ENCODE peak calls at places on chromosomes 2 and 18, in seven cellular contexts. K is C1 segment of cervical spinal cord; O is AG04449; E is HEK293T; F is T follicular helper cell; S is stimulated activated CD8-positive, alpha-beta memory T cell treated with anti-CD3 and anti-CD28 coated beads, Interleukin-15, amount 100 ng/mL, for 48 hours; L is AG10803. M is an unnamed sample.

GRCh38 chr2:156009293-156009692 is 323.2 kb downstream of the NR4A2 start:
- DNase-seq in K (no peak), O (no peak), E (no peak), F (no peak), S (no peak), L (no peak), M (no peak)

GRCh38 chr2:61117534-61117933 is 44.5 kb upstream of the C2orf74 start:
- DNase-seq in K (no peak), O (peak; percentile 9), E (no peak), F (no peak), S (no peak), L (peak; percentile 20), M (peak; percentile 17)

GRCh38 chr2:48483916-48484315 is 46.0 kb upstream of the STON1 start:
- DNase-seq in K (no peak), O (peak; percentile 24), E (no peak), F (no peak), S (no peak), L (no peak), M (peak; percentile 12)

GRCh38 chr2:37858197-37858711 is 66.8 kb upstream of the RMDN2 start:
- DNase-seq in K (no peak), O (peak; percentile 87), E (no peak), F (no peak), S (no peak), L (peak; percentile 86), M (peak; percentile 41)

GRCh38 chr2:206531996-206532543 is 88.7 kb downstream of the ADAM23 start:
- DNase-seq in K (no peak), O (no peak), E (peak; percentile 50), F (no peak), S (no peak), L (peak; percentile 20), M (peak; percentile 39)

GRCh38 chr2:28754321-28754720 is 2.7 kb downstream of the PPP1CB start:
- DNase-seq in K (no peak), O (no peak), E (no peak), F (no peak), S (no peak), L (no peak), M (peak; percentile 21)

GRCh38 chr2:191499874-191500565 is 177.9 kb upstream of the NABP1 start:
- DNase-seq in K (no peak), O (peak; percentile 57), E (no peak), F (no peak), S (no peak), L (peak; percentile 93), M (no peak)

GRCh38 chr18:79604205-79604912 is 75.2 kb upstream of the CTDP1 start:
- DNase-seq in K (no peak), O (no peak), E (no peak), F (no peak), S (no peak), L (no peak), M (no peak)

GRCh38 chr2:234982096-234982834 is 30.4 kb downstream of the SH3BP4 start:
- DNase-seq in K (no peak), O (no peak), E (no peak), F (no peak), S (no peak), L (no peak), M (no peak)

GRCh38 chr18:24089626-24090337 is 49.1 kb upstream of the CABYR start:
- DNase-seq in K (no peak), O (no peak), E (no peak), F (no peak), S (no peak), L (no peak), M (no peak)

GRCh38 chr2:53519925-53520629 is 247.5 kb upstream of the CHAC2 start:
- DNase-seq in K (no peak), O (no peak), E (no peak), F (no peak), S (no peak), L (no peak), M (peak; percentile 33)

GRCh38 chr2:96108578-96109561 is 7.5 kb downstream of the ADRA2B start:
- DNase-seq in K (no peak), O (no peak), E (no peak), F (no peak), S (no peak), L (peak; percentile 42), M (peak; percentile 76)

GRCh38 chr18:55778731-55779460 is 190.9 kb upstream of the TCF4 start:
- DNase-seq in K (no peak), O (no peak), E (no peak), F (no peak), S (no peak), L (peak; percentile 50), M (peak; percentile 33)

GRCh38 chr2:39468574-39469331 is 31.7 kb upstream of the MAP4K3 start:
- DNase-seq in K (no peak), O (peak; percentile 16), E (no peak), F (no peak), S (no peak), L (peak; percentile 87), M (no peak)